ENCODE peak calls at places on chromosomes 7 and 10, in six cellular contexts. P is GOT3; R is AG09319; G is RCC 7860; U is stimulated activated CD4-positive, alpha-beta T cell treated with anti-CD3 and anti-CD28 coated beads, Interleukin-12 subunit alpha, Interleukin-12 subunit beta, amount 100 ng/mL, for 4 hours; E is HFFc6. C is an unnamed sample.

GRCh38 chr7:73482746-73483145 is 39.3 kb downstream of the BAZ1B start:
- DNase-seq in E (no peak), G (no peak), U (no peak), P (no peak), R (no peak), C (no peak)

GRCh38 chr10:86340176-86340990 is 26.2 kb downstream of the GRID1 start:
- DNase-seq in G (no peak), R (no peak), E (no peak), U (no peak), P (no peak), C (no peak)

GRCh38 chr7:73526892-73527821 is 5.1 kb upstream of the BAZ1B start:
- DNase-seq in P (no peak), U (no peak), G (no peak), E (no peak), R (no peak), C (no peak)

GRCh38 chr10:125521721-125522680 is 161.0 kb downstream of the TEX36 start:
- DNase-seq in G (no peak), E (no peak), P (no peak), R (no peak), U (no peak), C (no peak)

GRCh38 chr10:116526219-116526618 is 19.5 kb upstream of the PNLIP start:
- DNase-seq in G (no peak), E (no peak), R (no peak), U (no peak), P (no peak), C (no peak)

GRCh38 chr7:90455163-90456030 is 14.0 kb upstream of the PTTG1IP2 start:
- DNase-seq in P (no peak), R (no peak), U (no peak), E (peak), G (peak), C (no peak)

GRCh38 chr7:72098812-72099211 is 313.3 kb downstream of the CALN1 start:
- DNase-seq in G (no peak), R (peak), E (peak), U (no peak), P (peak), C (no peak)

GRCh38 chr7:77455334-77455733 is 39.2 kb upstream of the GSAP start:
- DNase-seq in U (no peak), P (peak), R (peak), E (peak), G (peak), C (no peak)

GRCh38 chr10:117781216-117781836 is 238.8 kb downstream of the EMX2 start:
- DNase-seq in R (no peak), E (no peak), P (no peak), G (no peak), U (no peak), C (no peak)

GRCh38 chr7:74025146-74025545 is 2.8 kb upstream of the ELN start:
- DNase-seq in E (no peak), G (peak), R (no peak), U (no peak), P (no peak), C (no peak)

GRCh38 chr10:106740-107139 is 28.5 kb upstream of the ZMYND11 start:
- DNase-seq in P (no peak), G (no peak), U (no peak), E (no peak), R (no peak), C (no peak)

GRCh38 chr10:88386878-88387773 is 196.0 kb downstream of the RNLS start:
- DNase-seq in P (no peak), G (peak), U (no peak), R (peak), E (peak), C (no peak)

GRCh38 chr10:116771101-116771705 is 28.8 kb upstream of the HSPA12A start:
- DNase-seq in E (peak), P (peak), R (peak), G (peak), U (no peak), C (no peak)

GRCh38 chr10:122939819-122940543 is 14.0 kb downstream of the C10orf88 start:
- DNase-seq in U (no peak), R (peak), E (peak), P (no peak), G (no peak), C (no peak)

GRCh38 chr7:117715784-117716445 is 157.3 kb downstream of the CTTNBP2 start:
- DNase-seq in U (no peak), E (peak), P (peak), G (peak), R (peak), C (no peak)

GRCh38 chr7:156523447-156524048 is 117.0 kb upstream of the RNF32 start:
- DNase-seq in E (no peak), G (no peak), U (no peak), R (no peak), P (no peak), C (no peak)

GRCh38 chr10:5546891-5547683 is 22.3 kb downstream of the CALML3 start:
- DNase-seq in G (no peak), P (no peak), U (no peak), R (no peak), E (peak), C (no peak)

GRCh38 chr10:127907411-127908105 is 655 bp downstream of the PTPRE start:
- DNase-seq in E (no peak), G (no peak), P (no peak), U (peak), R (no peak), C (no peak)

GRCh38 chr10:97584060-97584797 is at the start of gene HOGA1:
- DNase-seq in U (no peak), E (peak), P (peak), R (no peak), G (peak), C (no peak)

GRCh38 chr7:158500651-158501052 is 87.0 kb downstream of the PTPRN2 start:
- DNase-seq in R (no peak), P (no peak), E (no peak), U (no peak), G (no peak), C (no peak)

GRCh38 chr7:51251292-51251691 is 65.3 kb downstream of the COBL start:
- DNase-seq in P (no peak), G (no peak), R (no peak), E (no peak), U (no peak), C (no peak)

GRCh38 chr10:15695852-15696251 is 23.9 kb downstream of the ITGA8 start:
- DNase-seq in U (no peak), P (no peak), R (no peak), E (no peak), G (no peak), C (no peak)

GRCh38 chr10:59709472-59710125 is at the start of gene SLC16A9:
- DNase-seq in G (peak), U (peak), P (peak), R (no peak), E (no peak), C (no peak)

GRCh38 chr7:10022957-10023356 is 950.7 kb upstream of the PHF14 start:
- DNase-seq in P (no peak), U (no peak), E (no peak), G (no peak), R (no peak), C (no peak)

GRCh38 chr7:130356121-130356759 is 11.6 kb downstream of the CPA5 start:
- DNase-seq in P (peak), U (no peak), G (peak), E (peak), R (peak), C (no peak)

GRCh38 chr10:114550756-114551290 is 107.3 kb downstream of the ABLIM1 start:
- DNase-seq in P (no peak), R (no peak), U (no peak), G (peak), E (peak), C (no peak)

GRCh38 chr7:43328785-43329380 is 216.4 kb downstream of the HECW1 start:
- DNase-seq in U (no peak), G (no peak), P (no peak), E (no peak), R (no peak), C (no peak)

GRCh38 chr7:90222811-90223725 is 11.5 kb downstream of the STEAP2 start:
- DNase-seq in G (no peak), E (no peak), P (no peak), U (no peak), R (peak), C (no peak)

GRCh38 chr10:104336829-104337526 is 1.3 kb downstream of the ITPRIP start:
- DNase-seq in P (no peak), G (no peak), R (no peak), U (no peak), E (peak), C (no peak)

GRCh38 chr7:35975851-35976454 is 175.1 kb downstream of the SEPTIN7 start:
- DNase-seq in R (peak), G (peak), P (no peak), U (no peak), E (peak), C (peak)

GRCh38 chr10:93993782-93994668 is at the start of gene PLCE1:
- DNase-seq in E (no peak), U (no peak), P (no peak), R (no peak), G (peak), C (no peak)

GRCh38 chr7:118175751-118176150 is 8.2 kb upstream of the LSM8 start:
- DNase-seq in E (no peak), U (no peak), P (no peak), R (no peak), G (no peak), C (no peak)

GRCh38 chr7:50718876-50719275 is 63.8 kb downstream of the GRB10 start:
- DNase-seq in R (no peak), U (no peak), E (no peak), G (no peak), P (no peak), C (no peak)

GRCh38 chr7:23055582-23056178 is 41.8 kb upstream of the HYCC1 start:
- DNase-seq in G (peak), R (peak), E (peak), U (peak), P (no peak), C (peak)

GRCh38 chr7:126840869-126841268 is 411.9 kb downstream of the GRM8 start:
- DNase-seq in U (no peak), P (no peak), R (no peak), E (no peak), G (no peak), C (no peak)

GRCh38 chr10:108187396-108188012 is 1023.0 kb upstream of the SORCS1 start:
- DNase-seq in R (no peak), E (no peak), P (no peak), G (no peak), U (no peak), C (no peak)

GRCh38 chr7:102236592-102237287 is 49.9 kb upstream of the SH2B2 start:
- DNase-seq in E (peak), R (no peak), P (no peak), U (peak), G (peak), C (peak)

GRCh38 chr10:126177414-126178030 is 210.8 kb downstream of the ADAM12 start:
- DNase-seq in P (no peak), E (peak), R (peak), U (no peak), G (no peak), C (no peak)

GRCh38 chr10:106504536-106504935 is 660.0 kb downstream of the SORCS1 start:
- DNase-seq in R (peak), P (no peak), E (no peak), G (no peak), U (no peak), C (no peak)

GRCh38 chr7:43535810-43536585 is 46.9 kb upstream of the STK17A start:
- DNase-seq in E (peak), U (no peak), R (peak), G (peak), P (no peak), C (no peak)